ENCODE peak calls at places on chromosomes 4 and X, in ten cellular contexts. One of them, this sample, is unnamed. For H3K4me1, the result is how much of the 10 kb centered on the place peaks cover.

GRCh38 chr4:54561940-54562339 is 95.8 kb upstream of the KIT start:
- DNase-seq in upper lobe of left lung: no peak
- DNase-seq in H1: no peak
- DNase-seq in hepatocyte: no peak
- DNase-seq in lower lobe of right lung: no peak
- DNase-seq in SJSA1: no peak
- DNase-seq in Peyer's patch: no peak
- DNase-seq in left ventricle myocardium inferior: no peak
- DNase-seq in stomach: no peak
- DNase-seq in cardiac muscle cell: no peak
- DNase-seq in this sample: no peak

GRCh38 chrX:103845165-103845653 is 13.2 kb upstream of the RAB9B start:
- DNase-seq in H1: peak
- DNase-seq in cardiac muscle cell: peak
- DNase-seq in SJSA1: peak
- DNase-seq in Peyer's patch: peak
- DNase-seq in stomach: peak
- DNase-seq in upper lobe of left lung: peak
- DNase-seq in left ventricle myocardium inferior: peak
- DNase-seq in hepatocyte: peak
- DNase-seq in lower lobe of right lung: no peak
- DNase-seq in this sample: no peak

GRCh38 chr4:135249006-135249405 is 1047.4 kb upstream of the PABPC4L start:
- DNase-seq in lower lobe of right lung: no peak
- DNase-seq in cardiac muscle cell: no peak
- DNase-seq in H1: no peak
- DNase-seq in upper lobe of left lung: no peak
- DNase-seq in hepatocyte: no peak
- DNase-seq in Peyer's patch: no peak
- DNase-seq in stomach: no peak
- DNase-seq in left ventricle myocardium inferior: no peak
- DNase-seq in SJSA1: no peak
- DNase-seq in this sample: no peak

GRCh38 chr4:74793757-74794340 is 474 bp downstream of the BTC start:
- DNase-seq in stomach: peak
- DNase-seq in Peyer's patch: peak
- DNase-seq in hepatocyte: peak
- DNase-seq in H1: peak
- DNase-seq in upper lobe of left lung: peak
- DNase-seq in SJSA1: peak
- DNase-seq in cardiac muscle cell: peak
- DNase-seq in left ventricle myocardium inferior: no peak
- DNase-seq in lower lobe of right lung: peak
- DNase-seq in this sample: no peak

GRCh38 chr4:74189331-74190043 is 31.6 kb downstream of the MTHFD2L start:
- DNase-seq in lower lobe of right lung: no peak
- DNase-seq in Peyer's patch: no peak
- DNase-seq in left ventricle myocardium inferior: no peak
- DNase-seq in hepatocyte: peak
- DNase-seq in stomach: no peak
- DNase-seq in cardiac muscle cell: peak
- DNase-seq in upper lobe of left lung: no peak
- DNase-seq in SJSA1: peak
- DNase-seq in H1: no peak
- DNase-seq in this sample: no peak

GRCh38 chrX:100650841-100651240 is 6.8 kb downstream of the SRPX2 start:
- DNase-seq in cardiac muscle cell: no peak
- DNase-seq in Peyer's patch: no peak
- DNase-seq in left ventricle myocardium inferior: no peak
- DNase-seq in H1: no peak
- DNase-seq in hepatocyte: no peak
- DNase-seq in upper lobe of left lung: no peak
- DNase-seq in lower lobe of right lung: no peak
- DNase-seq in SJSA1: no peak
- DNase-seq in stomach: no peak
- DNase-seq in this sample: no peak

GRCh38 chr4:164779811-164780216 is 25.9 kb downstream of the SMIM31 start:
- DNase-seq in cardiac muscle cell: peak
- DNase-seq in H1: peak
- DNase-seq in stomach: peak
- DNase-seq in Peyer's patch: no peak
- DNase-seq in upper lobe of left lung: no peak
- DNase-seq in SJSA1: peak
- DNase-seq in lower lobe of right lung: no peak
- DNase-seq in hepatocyte: peak
- DNase-seq in left ventricle myocardium inferior: no peak
- DNase-seq in this sample: no peak

GRCh38 chr4:121375262-121375661 is 5.6 kb downstream of the QRFPR start:
- DNase-seq in hepatocyte: peak
- DNase-seq in Peyer's patch: no peak
- DNase-seq in SJSA1: no peak
- DNase-seq in stomach: no peak
- DNase-seq in left ventricle myocardium inferior: no peak
- DNase-seq in lower lobe of right lung: no peak
- DNase-seq in cardiac muscle cell: no peak
- DNase-seq in upper lobe of left lung: no peak
- DNase-seq in H1: no peak
- DNase-seq in this sample: no peak

GRCh38 chr4:87832669-87833068 is at the start of gene MEPE:
- DNase-seq in SJSA1: no peak
- DNase-seq in hepatocyte: no peak
- DNase-seq in Peyer's patch: no peak
- DNase-seq in stomach: no peak
- DNase-seq in H1: no peak
- DNase-seq in left ventricle myocardium inferior: no peak
- DNase-seq in upper lobe of left lung: no peak
- DNase-seq in lower lobe of right lung: no peak
- DNase-seq in cardiac muscle cell: no peak
- DNase-seq in this sample: no peak

GRCh38 chrX:138865093-138865649 is 153.7 kb upstream of the FGF13 start:
- DNase-seq in left ventricle myocardium inferior: no peak
- DNase-seq in lower lobe of right lung: no peak
- DNase-seq in stomach: no peak
- DNase-seq in SJSA1: no peak
- DNase-seq in H1: no peak
- DNase-seq in upper lobe of left lung: no peak
- DNase-seq in Peyer's patch: no peak
- DNase-seq in cardiac muscle cell: no peak
- DNase-seq in hepatocyte: no peak
- DNase-seq in this sample: no peak

GRCh38 chrX:136210243-136210642 is 41.0 kb downstream of the MAP7D3 start:
- DNase-seq in SJSA1: no peak
- DNase-seq in stomach: no peak
- DNase-seq in left ventricle myocardium inferior: no peak
- DNase-seq in cardiac muscle cell: peak
- DNase-seq in H1: no peak
- DNase-seq in upper lobe of left lung: no peak
- DNase-seq in Peyer's patch: no peak
- DNase-seq in hepatocyte: no peak
- DNase-seq in lower lobe of right lung: no peak
- DNase-seq in this sample: no peak

GRCh38 chr4:118823471-118823870 is 12.5 kb downstream of the SEC24D start:
- DNase-seq in hepatocyte: no peak
- DNase-seq in cardiac muscle cell: no peak
- DNase-seq in left ventricle myocardium inferior: no peak
- DNase-seq in Peyer's patch: no peak
- DNase-seq in stomach: peak
- DNase-seq in H1: no peak
- DNase-seq in upper lobe of left lung: peak
- DNase-seq in lower lobe of right lung: no peak
- DNase-seq in SJSA1: no peak
- DNase-seq in this sample: no peak

GRCh38 chr4:100372432-100372831 is 145.4 kb downstream of the EMCN start:
- DNase-seq in lower lobe of right lung: no peak
- DNase-seq in SJSA1: no peak
- DNase-seq in stomach: no peak
- DNase-seq in upper lobe of left lung: no peak
- DNase-seq in hepatocyte: peak
- DNase-seq in cardiac muscle cell: peak
- DNase-seq in Peyer's patch: no peak
- DNase-seq in left ventricle myocardium inferior: no peak
- DNase-seq in H1: no peak
- DNase-seq in this sample: no peak

GRCh38 chrX:101977091-101977490 is 45.3 kb upstream of the ZMAT1 start:
- DNase-seq in lower lobe of right lung: no peak
- DNase-seq in SJSA1: no peak
- DNase-seq in upper lobe of left lung: no peak
- DNase-seq in hepatocyte: no peak
- DNase-seq in Peyer's patch: no peak
- DNase-seq in stomach: no peak
- DNase-seq in H1: no peak
- DNase-seq in cardiac muscle cell: no peak
- DNase-seq in left ventricle myocardium inferior: no peak
- DNase-seq in this sample: no peak
- H3K4me1 ChIP-seq in lower lobe of right lung: under half
- H3K4me1 ChIP-seq in SJSA1: under half
- H3K4me1 ChIP-seq in upper lobe of left lung: under half
- H3K4me1 ChIP-seq in hepatocyte: under half
- H3K4me1 ChIP-seq in Peyer's patch: under half
- H3K4me1 ChIP-seq in stomach: under half
- H3K4me1 ChIP-seq in H1: under half
- H3K4me1 ChIP-seq in cardiac muscle cell: under half
- H3K4me1 ChIP-seq in left ventricle myocardium inferior: under half
- H3K4me1 ChIP-seq in this sample: under half

DNA sequence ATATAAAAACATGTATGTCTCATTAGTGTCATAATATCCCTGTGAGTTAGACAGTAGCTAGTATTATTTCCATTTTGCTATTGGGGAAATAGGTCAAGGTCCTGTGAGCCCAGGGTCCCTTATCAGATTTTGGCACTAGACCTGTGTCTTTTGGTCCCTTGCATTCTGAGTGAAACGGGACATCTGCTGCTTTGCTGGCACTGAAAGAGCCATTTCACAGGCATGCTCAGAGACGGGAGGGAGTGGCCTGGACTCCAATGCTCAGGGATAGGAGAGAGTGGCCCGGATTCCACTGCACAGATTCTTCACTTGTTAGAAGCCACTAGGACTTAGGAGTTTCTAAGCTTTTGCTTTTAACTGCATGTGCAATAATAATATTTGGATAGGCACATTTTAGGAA is 177.2 kb downstream of the TSPAN5 start:
- DNase-seq in SJSA1: no peak
- DNase-seq in stomach: no peak
- DNase-seq in cardiac muscle cell: no peak
- DNase-seq in H1: no peak
- DNase-seq in left ventricle myocardium inferior: no peak
- DNase-seq in Peyer's patch: no peak
- DNase-seq in hepatocyte: no peak
- DNase-seq in lower lobe of right lung: no peak
- DNase-seq in upper lobe of left lung: no peak
- DNase-seq in this sample: no peak
- H3K4me1 ChIP-seq in SJSA1: under half
- H3K4me1 ChIP-seq in stomach: under half
- H3K4me1 ChIP-seq in cardiac muscle cell: under half
- H3K4me1 ChIP-seq in H1: under half
- H3K4me1 ChIP-seq in left ventricle myocardium inferior: under half
- H3K4me1 ChIP-seq in Peyer's patch: under half
- H3K4me1 ChIP-seq in hepatocyte: under half
- H3K4me1 ChIP-seq in lower lobe of right lung: under half
- H3K4me1 ChIP-seq in upper lobe of left lung: under half
- H3K4me1 ChIP-seq in this sample: half or more

GRCh38 chr4:8368998-8369397 is 71.5 kb downstream of the ACOX3 start:
- DNase-seq in cardiac muscle cell: no peak
- DNase-seq in Peyer's patch: no peak
- DNase-seq in stomach: no peak
- DNase-seq in lower lobe of right lung: peak
- DNase-seq in left ventricle myocardium inferior: no peak
- DNase-seq in SJSA1: no peak
- DNase-seq in hepatocyte: no peak
- DNase-seq in upper lobe of left lung: no peak
- DNase-seq in H1: no peak
- DNase-seq in this sample: no peak
- H3K4me1 ChIP-seq in cardiac muscle cell: under half
- H3K4me1 ChIP-seq in Peyer's patch: under half
- H3K4me1 ChIP-seq in stomach: under half
- H3K4me1 ChIP-seq in lower lobe of right lung: under half
- H3K4me1 ChIP-seq in left ventricle myocardium inferior: under half
- H3K4me1 ChIP-seq in SJSA1: under half
- H3K4me1 ChIP-seq in hepatocyte: under half
- H3K4me1 ChIP-seq in upper lobe of left lung: under half
- H3K4me1 ChIP-seq in H1: under half
- H3K4me1 ChIP-seq in this sample: under half

GRCh38 chr4:163592207-163592606 is 97.7 kb downstream of the TMA16 start:
- DNase-seq in hepatocyte: no peak
- DNase-seq in H1: no peak
- DNase-seq in Peyer's patch: no peak
- DNase-seq in cardiac muscle cell: no peak
- DNase-seq in lower lobe of right lung: no peak
- DNase-seq in upper lobe of left lung: no peak
- DNase-seq in stomach: no peak
- DNase-seq in left ventricle myocardium inferior: no peak
- DNase-seq in SJSA1: no peak
- DNase-seq in this sample: no peak

GRCh38 chr4:163587867-163588266 is 93.4 kb downstream of the TMA16 start:
- DNase-seq in SJSA1: no peak
- DNase-seq in cardiac muscle cell: no peak
- DNase-seq in upper lobe of left lung: no peak
- DNase-seq in lower lobe of right lung: no peak
- DNase-seq in hepatocyte: no peak
- DNase-seq in stomach: no peak
- DNase-seq in left ventricle myocardium inferior: no peak
- DNase-seq in Peyer's patch: no peak
- DNase-seq in H1: no peak
- DNase-seq in this sample: no peak

GRCh38 chr4:163591614-163592020 is 97.1 kb downstream of the TMA16 start:
- DNase-seq in hepatocyte: no peak
- DNase-seq in upper lobe of left lung: no peak
- DNase-seq in stomach: no peak
- DNase-seq in cardiac muscle cell: no peak
- DNase-seq in H1: no peak
- DNase-seq in Peyer's patch: no peak
- DNase-seq in lower lobe of right lung: no peak
- DNase-seq in SJSA1: no peak
- DNase-seq in left ventricle myocardium inferior: no peak
- DNase-seq in this sample: no peak

GRCh38 chr4:163590609-163591264 is 96.2 kb downstream of the TMA16 start:
- DNase-seq in H1: no peak
- DNase-seq in left ventricle myocardium inferior: no peak
- DNase-seq in Peyer's patch: no peak
- DNase-seq in stomach: no peak
- DNase-seq in cardiac muscle cell: no peak
- DNase-seq in upper lobe of left lung: no peak
- DNase-seq in SJSA1: no peak
- DNase-seq in lower lobe of right lung: no peak
- DNase-seq in hepatocyte: no peak
- DNase-seq in this sample: no peak

DNA sequence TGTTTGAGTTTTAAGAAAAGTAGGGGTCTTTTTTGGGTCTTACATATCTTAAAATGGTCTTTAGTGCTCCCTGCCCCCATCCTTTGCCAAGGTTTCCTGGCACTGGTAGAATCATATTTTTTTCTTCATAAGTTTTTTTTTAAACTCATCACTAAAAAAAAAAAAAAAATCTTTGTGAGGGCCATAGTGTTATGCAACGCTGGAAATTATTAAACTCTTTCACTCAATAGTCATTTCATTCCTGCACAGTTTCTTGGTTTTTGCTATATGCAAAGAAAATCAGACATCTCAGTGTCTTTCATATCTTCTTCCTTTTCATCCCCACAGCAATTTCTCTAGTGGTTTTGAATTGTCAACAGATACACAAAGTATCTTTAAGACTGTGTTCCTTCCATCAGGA is 95.6 kb downstream of the TMA16 start:
- DNase-seq in lower lobe of right lung: no peak
- DNase-seq in hepatocyte: no peak
- DNase-seq in Peyer's patch: no peak
- DNase-seq in cardiac muscle cell: no peak
- DNase-seq in upper lobe of left lung: no peak
- DNase-seq in SJSA1: no peak
- DNase-seq in left ventricle myocardium inferior: no peak
- DNase-seq in stomach: no peak
- DNase-seq in H1: no peak
- DNase-seq in this sample: no peak
- H3K4me1 ChIP-seq in lower lobe of right lung: under half
- H3K4me1 ChIP-seq in hepatocyte: under half
- H3K4me1 ChIP-seq in Peyer's patch: under half
- H3K4me1 ChIP-seq in cardiac muscle cell: under half
- H3K4me1 ChIP-seq in upper lobe of left lung: under half
- H3K4me1 ChIP-seq in SJSA1: under half
- H3K4me1 ChIP-seq in left ventricle myocardium inferior: under half
- H3K4me1 ChIP-seq in stomach: under half
- H3K4me1 ChIP-seq in H1: under half
- H3K4me1 ChIP-seq in this sample: under half

This sample was measured in esophagus squamous epithelium.